ENCODE peak calls at places on chromosomes 3 and 15, in seven cellular contexts. X is spleen; D is heart right ventricle; W is CD8-positive, alpha-beta memory T cell; B is aorta; Z is GM23248; K is PC-9. M is an unnamed sample.

GRCh38 chr15:73982251-73982962 is 9.7 kb downstream of the STOML1 start:
- DNase-seq in X (peak; percentile 90), D (peak; percentile 87), W (no peak), B (peak; percentile 94), Z (peak; percentile 96), K (peak; percentile 79), M (peak; percentile 93)

GRCh38 chr3:103002447-103002846 is 567.6 kb downstream of the ZPLD1 start:
- DNase-seq in X (no peak), D (no peak), W (no peak), B (no peak), Z (peak; percentile 7), K (no peak), M (no peak)

GRCh38 chr3:18442743-18443669 is 17.9 kb upstream of the SATB1 start:
- DNase-seq in X (no peak), D (no peak), W (no peak), B (no peak), Z (no peak), K (no peak), M (no peak)

GRCh38 chr15:100891316-100892012 is 11.8 kb downstream of the ALDH1A3 start:
- DNase-seq in X (peak; percentile 70), D (no peak), W (no peak), B (no peak), Z (no peak), K (no peak), M (no peak)

GRCh38 chr15:27704939-27705514 is 394.1 kb downstream of the OCA2 start:
- DNase-seq in X (no peak), D (no peak), W (no peak), B (no peak), Z (no peak), K (no peak), M (no peak)

GRCh38 chr15:26102988-26103387 is 239.9 kb upstream of the ATP10A start:
- DNase-seq in X (no peak), D (no peak), W (no peak), B (no peak), Z (peak; percentile 76), K (no peak), M (no peak)

GRCh38 chr15:84142888-84143337 is 92.7 kb upstream of the GOLGA6L4 start:
- DNase-seq in X (no peak), D (peak; percentile 45), W (peak; percentile 64), B (peak; percentile 78), Z (peak; percentile 83), K (peak; percentile 63), M (peak; percentile 81)

GRCh38 chr3:129794319-129795201 is 99.0 kb downstream of the TMCC1 start:
- DNase-seq in X (peak; percentile 78), D (peak; percentile 32), W (no peak), B (no peak), Z (peak; percentile 53), K (peak; percentile 93), M (no peak)

GRCh38 chr3:106485202-106485601 is 616.4 kb upstream of the CBLB start:
- DNase-seq in X (no peak), D (no peak), W (no peak), B (no peak), Z (peak; percentile 17), K (no peak), M (no peak)

GRCh38 chr3:193040836-193041672 is 123.4 kb upstream of the MB21D2 start:
- DNase-seq in X (no peak), D (no peak), W (no peak), B (no peak), Z (peak; percentile 61), K (no peak), M (no peak)

GRCh38 chr15:41574158-41574557 is 15.1 kb downstream of the TYRO3 start:
- DNase-seq in X (no peak), D (no peak), W (no peak), B (no peak), Z (no peak), K (no peak), M (no peak)

GRCh38 chr3:69774029-69774428 is 34.8 kb downstream of the MITF start:
- DNase-seq in X (no peak), D (peak; percentile 42), W (no peak), B (peak; percentile 62), Z (no peak), K (peak; percentile 19), M (no peak)

GRCh38 chr3:51706788-51707731 is at the start of gene GRM2:
- DNase-seq in X (peak; percentile 77), D (peak; percentile 79), W (no peak), B (peak; percentile 87), Z (peak; percentile 85), K (no peak), M (peak; percentile 63)

GRCh38 chr3:31116651-31117050 is 222.2 kb upstream of the GADL1 start:
- DNase-seq in X (no peak), D (no peak), W (no peak), B (no peak), Z (no peak), K (no peak), M (no peak)

GRCh38 chr15:69393831-69394491 is 20.2 kb upstream of the KIF23 start:
- DNase-seq in X (no peak), D (no peak), W (no peak), B (no peak), Z (no peak), K (no peak), M (peak; percentile 40)

GRCh38 chr3:177692304-177692703 is 495.0 kb upstream of the TBL1XR1 start:
- DNase-seq in X (no peak), D (no peak), W (no peak), B (no peak), Z (no peak), K (no peak), M (no peak)

GRCh38 chr3:182920515-182921084 is 59.7 kb downstream of the DCUN1D1 start:
- DNase-seq in X (no peak), D (no peak), W (no peak), B (peak; percentile 47), Z (no peak), K (no peak), M (no peak)

GRCh38 chr3:125002834-125003368 is 52.9 kb downstream of the HEG1 start:
- DNase-seq in X (no peak), D (no peak), W (no peak), B (no peak), Z (no peak), K (no peak), M (no peak)

GRCh38 chr3:125003369-125003853 is 52.4 kb downstream of the HEG1 start:
- DNase-seq in X (no peak), D (peak; percentile 35), W (no peak), B (no peak), Z (peak; percentile 59), K (no peak), M (peak; percentile 61)

GRCh38 chr3:125008766-125009165 is 47.0 kb downstream of the HEG1 start:
- DNase-seq in X (no peak), D (no peak), W (no peak), B (no peak), Z (no peak), K (no peak), M (no peak)

GRCh38 chr3:125004196-125004595 is 51.6 kb downstream of the HEG1 start:
- DNase-seq in X (no peak), D (no peak), W (no peak), B (no peak), Z (peak; percentile 52), K (no peak), M (no peak)

DNA sequence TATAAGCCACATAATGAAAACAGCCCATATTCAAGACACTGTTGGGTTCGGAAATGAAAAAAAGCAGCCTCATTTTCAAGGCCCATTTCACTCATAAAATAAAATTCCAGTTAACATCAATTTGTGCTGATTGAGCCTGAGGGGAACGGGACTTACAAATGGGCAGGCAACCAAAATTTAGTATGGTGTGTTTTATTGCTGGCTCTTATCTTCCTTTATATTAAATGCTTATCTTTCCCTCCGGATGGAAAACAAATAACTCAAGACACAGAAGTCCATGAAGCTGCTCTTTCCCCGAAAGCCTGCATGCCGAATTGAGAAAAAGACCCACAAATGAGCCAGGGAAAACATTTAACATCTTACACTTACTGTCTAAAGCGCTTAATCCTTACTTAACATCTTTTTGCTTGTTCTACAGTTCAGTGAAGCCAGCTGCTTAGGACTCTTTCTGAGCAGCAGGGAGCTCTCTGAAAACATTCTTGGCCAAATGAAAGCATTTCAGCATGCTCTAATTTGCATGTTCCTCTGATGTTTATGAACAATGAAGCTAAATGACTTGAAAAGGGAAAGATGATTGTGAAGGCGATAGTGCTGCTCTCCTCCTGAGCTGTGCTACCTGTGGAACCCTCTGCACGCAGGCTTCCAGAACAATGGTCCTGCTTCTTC is 49.5 kb downstream of the HEG1 start:
- DNase-seq in X (no peak), D (no peak), W (no peak), B (no peak), Z (no peak), K (no peak), M (no peak)
- H3K36me3 ChIP-seq in X (peaks cover 98% of the 10 kb centered on the region), D (peaks cover 100% of the 10 kb centered on the region), W (peaks cover 40% of the 10 kb centered on the region), B (peaks cover 9% of the 10 kb centered on the region), Z (peaks cover 96% of the 10 kb centered on the region), K (no peaks in the 10 kb centered on the region), M (peaks cover 95% of the 10 kb centered on the region)

DNA sequence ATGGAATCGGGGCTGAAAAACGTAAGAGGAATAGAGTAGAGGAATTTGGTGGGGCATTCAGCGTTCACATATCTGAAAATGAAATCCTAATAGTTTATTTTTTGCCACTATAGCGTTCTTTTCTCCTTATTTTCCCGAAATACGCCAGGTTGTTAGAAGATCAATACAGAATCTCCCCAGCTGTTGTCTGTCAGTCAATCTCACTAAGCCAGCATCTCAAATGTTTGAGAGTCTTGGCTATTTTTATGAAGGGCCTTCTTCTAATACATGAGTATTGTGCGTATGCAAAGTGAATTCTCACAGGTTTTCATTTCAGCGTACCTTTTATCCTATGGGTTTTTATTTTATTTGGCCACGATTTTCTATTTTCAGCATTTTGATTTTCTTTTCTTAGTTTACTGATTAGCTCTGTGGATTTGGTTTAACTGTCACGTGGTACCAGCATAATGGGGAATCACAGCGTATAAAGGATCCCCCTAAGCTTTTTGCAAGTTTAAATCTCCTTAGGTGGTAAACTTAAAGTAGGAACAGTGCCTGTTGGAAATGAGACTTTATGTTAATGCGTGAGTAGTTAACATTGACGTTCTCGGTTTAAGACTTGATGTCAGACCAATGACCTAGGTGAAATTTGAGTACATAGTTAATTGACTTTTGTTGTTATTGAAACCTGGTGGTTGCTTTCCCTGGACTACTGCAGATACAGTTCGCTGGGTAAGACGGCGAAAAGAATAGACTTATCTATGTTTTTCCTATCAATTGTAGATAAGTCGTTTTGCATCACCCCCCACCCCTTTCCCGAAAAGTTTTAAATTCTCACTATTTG is 1.3 kb downstream of the FXR1 start:
- DNase-seq in X (no peak), D (no peak), W (no peak), B (no peak), Z (peak; percentile 41), K (no peak), M (no peak)
- H3K36me3 ChIP-seq in X (peaks cover 17% of the 10 kb centered on the region), D (peaks cover 34% of the 10 kb centered on the region), W (no peaks in the 10 kb centered on the region), B (no peaks in the 10 kb centered on the region), Z (peaks cover 6% of the 10 kb centered on the region), K (peaks cover 22% of the 10 kb centered on the region), M (no peaks in the 10 kb centered on the region)

GRCh38 chr3:114067804-114068203 is 11.3 kb downstream of the QTRT2 start:
- DNase-seq in X (no peak), D (no peak), W (no peak), B (no peak), Z (no peak), K (no peak), M (no peak)
- H3K36me3 ChIP-seq in X (peaks cover 84% of the 10 kb centered on the region), D (peaks cover 75% of the 10 kb centered on the region), W (peaks cover 13% of the 10 kb centered on the region), B (peaks cover 2% of the 10 kb centered on the region), Z (peaks cover 15% of the 10 kb centered on the region), K (peaks cover 26% of the 10 kb centered on the region), M (peaks cover 18% of the 10 kb centered on the region)

GRCh38 chr3:171907761-171908160 is 64.6 kb downstream of the TMEM212 start:
- DNase-seq in X (no peak), D (no peak), W (no peak), B (no peak), Z (no peak), K (no peak), M (no peak)
- H3K36me3 ChIP-seq in X (no peaks in the 10 kb centered on the region), D (no peaks in the 10 kb centered on the region), W (no peaks in the 10 kb centered on the region), B (no peaks in the 10 kb centered on the region), Z (no peaks in the 10 kb centered on the region), K (no peaks in the 10 kb centered on the region), M (no peaks in the 10 kb centered on the region)

GRCh38 chr3:53191836-53192480 is 30.9 kb downstream of the PRKCD start:
- DNase-seq in X (peak; percentile 81), D (no peak), W (no peak), B (no peak), Z (no peak), K (no peak), M (no peak)
- H3K36me3 ChIP-seq in X (peaks cover 76% of the 10 kb centered on the region), D (peaks cover 26% of the 10 kb centered on the region), W (peaks cover 9% of the 10 kb centered on the region), B (peaks cover 8% of the 10 kb centered on the region), Z (no peaks in the 10 kb centered on the region), K (no peaks in the 10 kb centered on the region), M (peaks cover 34% of the 10 kb centered on the region)

M was measured in right atrium auricular region.